ENCODE peak calls at places on chromosomes 7 and 10, in seven cellular contexts. X is GM23248, K is neural progenitor cell, Z is astrocyte, I is HepG2, V is PC-3, R is fibroblast of lung. L is an unnamed sample.

GRCh38 chr10:112721080-112721698 is 228.9 kb upstream of the TCF7L2 start:
- DNase-seq in X (peak), R (peak), Z (no peak), V (peak), K (peak), I (peak), L (peak)

GRCh38 chr10:38038932-38039245 is 28.4 kb downstream of the ZNF33A start:
- DNase-seq in R (no peak), X (no peak), V (no peak), K (no peak), Z (no peak), I (no peak), L (no peak)

GRCh38 chr10:124449170-124450009 is 445 bp downstream of the NKX1-2 start:
- DNase-seq in I (no peak), Z (no peak), R (no peak), X (peak), K (peak), V (peak), L (no peak)

GRCh38 chr7:78149787-78150186 is 351.2 kb downstream of the PHTF2 start:
- DNase-seq in Z (peak), K (no peak), R (peak), I (no peak), X (peak), V (no peak), L (no peak)

GRCh38 chr10:2885276-2885955 is 181.9 kb upstream of the PFKP start:
- DNase-seq in I (no peak), V (no peak), Z (no peak), K (no peak), R (no peak), X (no peak), L (no peak)

GRCh38 chr10:11919271-11919670 is 96.1 kb downstream of the PROSER2 start:
- DNase-seq in I (no peak), R (no peak), Z (no peak), K (no peak), V (no peak), X (no peak), L (no peak)

GRCh38 chr7:156827587-156828203 is 65.3 kb downstream of the LMBR1 start:
- DNase-seq in V (peak), K (peak), R (peak), I (no peak), X (peak), Z (no peak), L (peak)

GRCh38 chr10:37754538-37755323 is 102.7 kb downstream of the ZNF248 start:
- DNase-seq in X (peak), V (peak), I (peak), R (no peak), K (peak), Z (no peak), L (peak)

GRCh38 chr7:822692-823276 is 9.5 kb upstream of the SUN1 start:
- DNase-seq in I (no peak), X (no peak), V (no peak), R (no peak), K (peak), Z (no peak), L (no peak)

GRCh38 chr7:15219758-15220157 is 317.2 kb upstream of the DGKB start:
- DNase-seq in Z (no peak), V (no peak), R (no peak), X (no peak), K (no peak), I (no peak), L (no peak)

GRCh38 chr10:95236068-95236903 is 42.2 kb downstream of the ACSM6 start:
- DNase-seq in I (no peak), K (no peak), V (peak), X (peak), Z (peak), R (peak), L (peak)

GRCh38 chr10:38047666-38048065 is 37.2 kb downstream of the ZNF33A start:
- DNase-seq in X (peak), I (no peak), V (no peak), K (no peak), Z (no peak), R (no peak), L (no peak)

GRCh38 chr7:37425504-37425903 is 23.2 kb downstream of the ELMO1 start:
- DNase-seq in K (no peak), X (no peak), I (no peak), V (no peak), Z (no peak), R (no peak), L (no peak)
- H3K27ac ChIP-seq in K (no peak), X (no peak), I (no peak), V (no peak), Z (no peak), R (no peak), L (no peak)

GRCh38 chr10:76319666-76320065 is 888.2 kb downstream of the LRMDA start:
- DNase-seq in K (no peak), V (no peak), X (no peak), Z (peak), I (no peak), R (no peak), L (no peak)

GRCh38 chr10:76315240-76315639 is 883.8 kb downstream of the LRMDA start:
- DNase-seq in Z (no peak), K (no peak), R (no peak), X (no peak), V (no peak), I (no peak), L (no peak)

GRCh38 chr10:76318171-76318570 is 886.7 kb downstream of the LRMDA start:
- DNase-seq in R (no peak), K (no peak), X (no peak), Z (no peak), I (no peak), V (no peak), L (no peak)

GRCh38 chr10:76316234-76316633 is 884.8 kb downstream of the LRMDA start:
- DNase-seq in Z (no peak), V (no peak), R (no peak), I (no peak), K (no peak), X (no peak), L (no peak)

DNA sequence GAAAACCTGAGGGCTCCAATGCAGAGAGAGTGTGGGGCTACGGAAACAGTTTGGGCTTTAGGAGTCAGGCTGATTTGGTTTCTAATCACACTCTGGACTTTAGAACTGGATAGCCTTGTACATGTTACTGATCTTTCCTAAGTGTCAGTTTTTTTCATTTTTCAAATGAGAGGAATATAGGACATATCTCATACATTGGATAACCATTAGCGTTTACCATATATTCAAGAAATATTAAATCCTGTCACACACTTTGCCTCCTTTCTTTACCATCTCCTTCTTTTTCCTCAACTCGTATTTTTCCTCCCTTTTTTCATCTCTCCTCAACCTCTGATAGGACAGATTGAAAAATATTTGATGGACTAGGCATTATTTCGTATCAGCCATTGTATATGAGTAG is 885.7 kb downstream of the LRMDA start:
- DNase-seq in Z (no peak), K (no peak), R (no peak), I (no peak), X (no peak), V (no peak), L (no peak)
- H3K9ac ChIP-seq in Z (no peak), K (no peak), R (no peak), I (no peak), X (no peak), V (no peak), L (no peak)

DNA sequence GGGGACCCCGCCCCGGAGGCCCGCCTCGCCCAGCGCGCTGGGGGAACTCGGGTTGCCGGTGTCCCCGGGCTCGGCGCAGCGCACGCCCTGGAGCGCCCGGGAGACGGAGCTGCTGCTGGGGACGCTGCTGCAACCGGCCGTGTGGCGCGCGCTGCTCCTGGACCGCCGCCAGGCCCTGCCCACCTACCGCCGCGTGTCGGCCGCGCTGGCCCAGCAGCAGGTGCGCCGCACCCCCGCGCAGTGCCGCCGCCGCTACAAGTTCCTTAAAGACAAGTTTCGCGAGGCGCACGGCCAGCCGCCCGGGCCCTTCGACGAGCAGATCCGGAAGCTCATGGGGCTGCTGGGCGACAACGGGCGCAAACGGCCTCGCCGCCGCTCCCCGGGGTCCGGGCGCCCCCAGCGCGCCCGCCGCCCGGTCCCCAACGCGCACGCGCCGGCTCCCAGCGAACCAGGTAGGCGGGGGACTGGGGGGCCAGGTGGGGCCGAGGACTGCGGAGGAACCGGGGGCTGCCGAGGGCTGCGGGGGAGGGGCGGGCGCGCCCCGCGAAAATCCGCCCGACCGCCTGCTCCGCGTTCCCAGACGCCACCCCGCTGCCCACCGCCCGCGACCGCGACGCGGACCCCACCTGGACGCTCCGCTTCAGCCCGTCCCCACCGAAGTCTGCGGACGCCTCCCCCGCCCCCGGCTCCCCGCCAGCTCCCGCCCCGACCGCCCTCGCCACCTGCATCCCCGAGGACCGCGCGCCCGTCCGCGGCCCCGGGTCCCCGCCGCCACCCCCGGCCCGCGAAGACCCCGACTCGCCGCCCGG is 574 bp downstream of the UTF1 start:
- DNase-seq in K (peak), Z (no peak), R (no peak), X (no peak), I (no peak), V (no peak), L (no peak)
- TF ChIP-seq EZH2 in K (peak), Z (peak), R (peak), X (peak), I (no peak), V (no peak), L (no peak)

GRCh38 chr7:151631968-151632749 is 112.5 kb upstream of the RHEB start:
- DNase-seq in K (peak), X (peak), Z (peak), I (peak), V (peak), R (peak), L (peak)
- H3K27ac ChIP-seq in K (no peak), X (peak), Z (peak), I (no peak), V (peak), R (peak), L (peak)

GRCh38 chr10:77421576-77421975 is 216.0 kb downstream of the KCNMA1 start:
- DNase-seq in Z (no peak), K (no peak), X (no peak), R (no peak), I (no peak), V (no peak), L (no peak)

GRCh38 chr10:77419979-77420378 is 217.6 kb downstream of the KCNMA1 start:
- DNase-seq in I (no peak), V (no peak), X (no peak), K (no peak), Z (no peak), R (no peak), L (no peak)

GRCh38 chr10:77420942-77421523 is 216.6 kb downstream of the KCNMA1 start:
- DNase-seq in R (no peak), I (no peak), V (no peak), Z (no peak), K (no peak), X (no peak), L (no peak)

GRCh38 chr10:77422491-77423338 is 214.9 kb downstream of the KCNMA1 start:
- DNase-seq in K (no peak), X (no peak), I (no peak), Z (peak), R (no peak), V (no peak), L (no peak)

GRCh38 chr10:77424257-77424656 is 213.4 kb downstream of the KCNMA1 start:
- DNase-seq in V (no peak), I (no peak), K (no peak), X (no peak), R (no peak), Z (no peak), L (no peak)
- H3K9ac ChIP-seq in V (no peak), I (no peak), K (no peak), X (no peak), R (no peak), Z (no peak), L (no peak)

L was measured in MM.1S.